ENCODE peak calls at places on chromosomes 13 and 19, in nine cellular contexts. Y is neural crest cell, P is K562, I is GM23338, D is prostate gland, T is Calu3, H is lower leg skin, N is ascending aorta, C is tibial artery. B is an unnamed sample.

GRCh38 chr13:75050419-75051066 is 431.4 kb downstream of the TBC1D4 start:
- DNase-seq in P (no peak), H (no peak), I (no peak), N (no peak), T (no peak), Y (no peak), D (no peak), C (no peak), B (no peak)

GRCh38 chr13:37029617-37030016 is 29.0 kb downstream of the EXOSC8 start:
- DNase-seq in D (no peak), H (no peak), I (no peak), C (no peak), P (no peak), Y (no peak), N (no peak), T (no peak), B (no peak)

GRCh38 chr13:50936681-50937080 is 27.1 kb downstream of the RNASEH2B start:
- DNase-seq in D (no peak), N (no peak), P (no peak), Y (no peak), C (no peak), I (no peak), H (no peak), T (no peak), B (no peak)

GRCh38 chr13:84661718-84662117 is 779.4 kb upstream of the SLITRK1 start:
- DNase-seq in P (no peak), Y (no peak), N (no peak), I (no peak), T (no peak), D (no peak), C (no peak), H (no peak), B (no peak)

GRCh38 chr19:30664358-30665058 is 292.3 kb downstream of the ZNF536 start:
- DNase-seq in C (no peak), Y (no peak), I (peak; percentile 83), P (peak; percentile 17), N (no peak), T (no peak), D (peak; percentile 33), H (no peak), B (peak; percentile 58)

GRCh38 chr13:114077121-114077937 is 55.1 kb downstream of the RASA3 start:
- DNase-seq in T (no peak), P (no peak), I (no peak), C (no peak), Y (no peak), N (no peak), H (no peak), D (no peak), B (no peak)

GRCh38 chr19:32373614-32374295 is 28.3 kb downstream of the ZNF507 start:
- DNase-seq in P (peak; percentile 55), Y (no peak), T (peak; percentile 85), H (no peak), I (no peak), D (peak; percentile 86), C (peak; percentile 32), N (no peak), B (peak; percentile 27)

GRCh38 chr13:35699181-35699580 is 222.7 kb upstream of the MAB21L1 start:
- DNase-seq in N (no peak), D (no peak), C (no peak), T (no peak), Y (no peak), I (no peak), H (no peak), P (no peak), B (no peak)

GRCh38 chr19:34124828-34125227 is 47.5 kb upstream of the LSM14A start:
- DNase-seq in I (peak; percentile 67), N (no peak), Y (peak; percentile 12), H (no peak), P (no peak), C (no peak), T (no peak), D (no peak), B (no peak)

GRCh38 chr13:44236370-44236769 is 137.3 kb upstream of the SERP2 start:
- DNase-seq in I (no peak), D (no peak), C (peak; percentile 58), Y (no peak), T (no peak), N (no peak), P (no peak), H (peak; percentile 51), B (no peak)

GRCh38 chr19:1082165-1082927 is 12.8 kb downstream of the POLR2E start:
- DNase-seq in H (peak; percentile 88), I (peak; percentile 98), C (no peak), Y (peak; percentile 68), T (no peak), D (peak; percentile 91), P (peak; percentile 95), N (no peak), B (peak; percentile 96)

GRCh38 chr19:32404213-32404938 is 1.2 kb upstream of the DPY19L3 start:
- DNase-seq in H (no peak), Y (no peak), T (peak; percentile 24), P (no peak), D (no peak), N (no peak), C (no peak), I (peak; percentile 57), B (no peak)

GRCh38 chr19:34057155-34057554 is 115.1 kb upstream of the LSM14A start:
- DNase-seq in C (no peak), T (no peak), I (no peak), P (no peak), N (no peak), Y (no peak), H (no peak), D (no peak), B (no peak)

GRCh38 chr19:53365134-53365898 is at the start of gene ZNF525:
- DNase-seq in I (peak; percentile 93), Y (peak; percentile 72), N (peak; percentile 81), H (peak; percentile 89), C (peak; percentile 91), T (peak; percentile 96), P (peak; percentile 84), D (peak; percentile 91), B (peak; percentile 97)

GRCh38 chr13:32022292-32022691 is 9.3 kb upstream of the FRY start:
- DNase-seq in I (no peak), H (no peak), N (no peak), Y (no peak), D (no peak), T (no peak), C (no peak), P (no peak), B (no peak)

GRCh38 chr19:16206046-16206605 is 8.4 kb downstream of the AP1M1 start:
- DNase-seq in I (no peak), T (no peak), D (no peak), Y (no peak), P (no peak), N (no peak), C (peak; percentile 9), H (no peak), B (no peak)

GRCh38 chr19:49445997-49446396 is 4.7 kb upstream of the SLC17A7 start:
- DNase-seq in C (no peak), Y (no peak), N (no peak), I (peak; percentile 31), P (no peak), T (no peak), H (no peak), D (no peak), B (no peak)
- TF ChIP-seq CTCF in C (no peak), Y (no peak), N (no peak), I (peak; percentile 21), P (peak; percentile 17), T (no peak), H (no peak), D (no peak), B (no peak)

GRCh38 chr19:51417807-51418152 is 338 bp upstream of the SIGLEC10 start:
- DNase-seq in N (no peak), I (no peak), P (no peak), Y (no peak), C (no peak), D (no peak), T (no peak), H (no peak), B (no peak)

GRCh38 chr19:51415187-51415586 is 2.3 kb downstream of the SIGLEC10 start:
- DNase-seq in I (no peak), Y (no peak), D (no peak), N (no peak), C (no peak), P (no peak), T (no peak), H (no peak), B (no peak)

GRCh38 chr19:51418707-51419106 is 1.3 kb upstream of the SIGLEC10 start:
- DNase-seq in T (no peak), H (no peak), I (no peak), D (no peak), C (no peak), P (no peak), Y (no peak), N (no peak), B (no peak)

GRCh38 chr19:51421229-51422052 is 4.0 kb upstream of the SIGLEC10 start:
- DNase-seq in P (no peak), T (no peak), C (no peak), H (no peak), N (no peak), D (no peak), I (peak; percentile 26), Y (no peak), B (no peak)

GRCh38 chr19:51417107-51417806 is at the start of gene SIGLEC10:
- DNase-seq in D (no peak), P (peak; percentile 15), N (no peak), I (peak; percentile 46), C (peak; percentile 26), T (no peak), Y (no peak), H (peak; percentile 16), B (peak; percentile 37)
- TF ChIP-seq CTCF in D (no peak), P (no peak), N (no peak), I (no peak), C (no peak), T (no peak), Y (no peak), H (no peak), B (no peak)

DNA sequence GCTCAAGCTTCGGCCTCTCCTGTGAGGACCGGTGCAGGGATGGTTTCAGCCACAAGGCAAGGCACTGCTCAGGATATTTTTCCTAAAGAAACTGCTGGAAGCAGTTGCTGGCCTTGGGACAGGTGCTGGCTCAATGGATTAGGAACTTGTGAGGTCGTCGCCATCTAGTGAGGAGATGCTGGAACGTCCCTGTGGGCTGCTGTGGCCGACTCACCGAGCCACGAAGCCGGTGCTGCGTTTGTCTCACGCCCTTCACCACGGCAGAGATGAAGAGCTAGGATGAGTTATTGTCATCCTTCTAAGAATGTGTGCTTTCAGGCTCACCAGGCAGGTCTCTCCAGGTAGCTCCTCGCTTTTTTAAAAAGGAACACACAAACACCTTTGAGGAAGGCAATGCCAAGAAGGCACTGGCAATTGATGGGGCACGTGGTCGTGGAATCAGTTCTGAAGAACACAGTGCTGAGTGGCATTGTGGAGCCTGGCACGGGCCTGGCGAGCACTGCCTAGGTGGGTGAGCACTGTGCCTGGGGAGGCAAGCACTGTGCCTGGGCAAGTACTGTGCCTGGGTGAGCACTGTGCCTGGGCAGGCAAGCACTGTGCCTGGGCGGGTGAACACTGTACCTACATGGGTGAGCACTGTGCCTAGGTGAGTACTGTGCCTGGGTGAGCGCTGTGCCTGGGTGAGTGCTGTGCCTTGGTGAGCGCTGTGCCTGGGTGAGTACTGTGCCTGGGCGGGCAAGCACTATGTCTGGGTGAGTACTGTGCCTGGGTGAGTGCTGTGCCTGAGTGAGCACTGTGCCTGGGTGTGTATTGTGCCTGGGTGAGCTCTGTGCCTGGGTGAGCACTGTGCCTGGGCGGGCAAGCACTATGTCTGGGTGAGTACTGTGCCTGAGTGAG is 140.4 kb downstream of the TEX29 start:
- DNase-seq in I (peak; percentile 76), H (no peak), D (peak; percentile 59), P (no peak), Y (peak; percentile 45), T (peak; percentile 24), C (no peak), N (no peak), B (no peak)
- TF ChIP-seq CTCF in I (peak; percentile 79), H (no peak), D (peak; percentile 26), P (no peak), Y (peak; percentile 61), T (no peak), C (peak; percentile 46), N (no peak), B (no peak)

GRCh38 chr13:52931913-52932312 is 83.5 kb upstream of the PCDH8 start:
- DNase-seq in T (no peak), I (no peak), H (no peak), C (no peak), P (no peak), D (no peak), Y (no peak), N (no peak), B (no peak)
- TF ChIP-seq CTCF in T (no peak), I (no peak), H (no peak), C (no peak), P (no peak), D (no peak), Y (no peak), N (no peak), B (no peak)